ENCODE peak calls at places on chromosomes 16 and 17, in four cellular contexts. X is body of pancreas, L is AG09309, B is IMR-90. M is an unnamed sample.

GRCh38 chr17:850828-851759 is 68.9 kb downstream of the MRM3 start:
- DNase-seq in X (no peak), L (no peak), B (peak), M (peak)

GRCh38 chr16:21158208-21159110 is at the start of gene LDAF1:
- DNase-seq in X (peak), L (no peak), B (peak), M (peak)

GRCh38 chr17:42313773-42314566 is 25.7 kb downstream of the STAT5A start:
- DNase-seq in X (no peak), L (no peak), B (no peak), M (peak)

GRCh38 chr16:56295739-56296527 is 104.6 kb downstream of the GNAO1 start:
- DNase-seq in X (no peak), L (no peak), B (no peak), M (no peak)

GRCh38 chr17:69607162-69607834 is 192.8 kb downstream of the MAP2K6 start:
- DNase-seq in X (peak), L (peak), B (peak), M (peak)

GRCh38 chr16:11604783-11605563 is 18.3 kb upstream of the LITAF start:
- DNase-seq in X (peak), L (no peak), B (peak), M (peak)

GRCh38 chr17:47695664-47696376 is 1.9 kb downstream of the TBKBP1 start:
- DNase-seq in X (no peak), L (no peak), B (no peak), M (no peak)

GRCh38 chr17:32836527-32836926 is 40.4 kb downstream of the MYO1D start:
- DNase-seq in X (no peak), L (no peak), B (no peak), M (no peak)

GRCh38 chr16:31094088-31094423 is 541 bp downstream of the VKORC1 start:
- DNase-seq in X (peak), L (no peak), B (no peak), M (no peak)

GRCh38 chr16:54231336-54231735 is 55.3 kb downstream of the IRX3 start:
- DNase-seq in X (no peak), L (no peak), B (no peak), M (no peak)

GRCh38 chr16:17205279-17206139 is 265.3 kb downstream of the XYLT1 start:
- DNase-seq in X (peak), L (peak), B (peak), M (peak)

GRCh38 chr16:52035406-52035805 is 511.5 kb downstream of the TOX3 start:
- DNase-seq in X (no peak), L (no peak), B (no peak), M (no peak)

GRCh38 chr17:7107012-7107754 is 7.4 kb downstream of the ASGR2 start:
- DNase-seq in X (no peak), L (no peak), B (no peak), M (no peak)

GRCh38 chr17:59366040-59366757 is 34.7 kb downstream of the YPEL2 start:
- DNase-seq in X (peak), L (no peak), B (no peak), M (no peak)

GRCh38 chr17:45129940-45130639 is 2.2 kb downstream of the PLCD3 start:
- DNase-seq in X (no peak), L (no peak), B (peak), M (no peak)

GRCh38 chr17:2947996-2948550 is 115.3 kb downstream of the OR1D5 start:
- DNase-seq in X (no peak), L (no peak), B (no peak), M (no peak)

GRCh38 chr16:66928702-66929388 is 3.5 kb upstream of the RRAD start:
- DNase-seq in X (no peak), L (no peak), B (peak), M (peak)

GRCh38 chr17:29764217-29764616 is 141.5 kb upstream of the CORO6 start:
- DNase-seq in X (no peak), L (no peak), B (no peak), M (no peak)

GRCh38 chr17:36945959-36946725 is 2.6 kb upstream of the AATF start:
- DNase-seq in X (no peak), L (no peak), B (no peak), M (no peak)

GRCh38 chr16:1430759-1431496 is at the start of gene PERCC1:
- DNase-seq in X (no peak), L (no peak), B (no peak), M (no peak)

GRCh38 chr17:39867084-39867890 is 715 bp upstream of the ZPBP2 start:
- DNase-seq in X (no peak), L (no peak), B (no peak), M (no peak)

GRCh38 chr16:49693445-49693844 is 162.5 kb downstream of the ZNF423 start:
- DNase-seq in X (no peak), L (no peak), B (no peak), M (no peak)

GRCh38 chr16:85652431-85653221 is 36.1 kb downstream of the GINS2 start:
- DNase-seq in X (peak), L (no peak), B (peak), M (peak)

GRCh38 chr16:67652578-67653130 is 7.4 kb downstream of the ACD start:
- DNase-seq in X (no peak), L (no peak), B (no peak), M (no peak)

GRCh38 chr16:67236551-67237395 is 9.8 kb downstream of the TMEM208 start:
- DNase-seq in X (no peak), L (no peak), B (peak), M (peak)

GRCh38 chr17:19648475-19649406 is at the start of gene ALDH3A2:
- DNase-seq in X (peak), L (peak), B (peak), M (peak)
- TF ChIP-seq CTCF in X (no peak), L (peak), B (no peak), M (no peak)

DNA sequence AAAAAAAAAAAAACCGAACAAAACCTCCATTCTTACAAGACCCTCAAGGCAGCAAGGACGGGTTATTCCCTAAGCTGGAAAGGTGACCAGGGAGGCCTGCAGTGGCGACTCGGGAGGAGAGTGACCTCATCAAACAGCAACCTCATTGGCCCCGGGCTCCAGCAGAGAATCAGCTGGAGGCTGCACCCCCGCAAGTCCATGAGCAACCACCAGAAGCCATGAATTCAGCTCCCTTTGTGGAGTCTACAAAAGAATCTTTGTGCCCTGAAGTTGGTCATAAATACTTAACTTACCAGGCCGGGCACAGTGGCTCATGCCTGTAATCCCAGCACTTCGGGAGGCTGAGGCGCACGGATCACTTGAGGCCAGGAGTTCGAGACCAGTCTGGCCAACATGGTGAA is 80.9 kb upstream of the CREBBP start:
- DNase-seq in X (peak), L (no peak), B (peak), M (peak)
- H3K4me3 ChIP-seq in X (no peak), L (peak), B (no peak), M (no peak)

DNA sequence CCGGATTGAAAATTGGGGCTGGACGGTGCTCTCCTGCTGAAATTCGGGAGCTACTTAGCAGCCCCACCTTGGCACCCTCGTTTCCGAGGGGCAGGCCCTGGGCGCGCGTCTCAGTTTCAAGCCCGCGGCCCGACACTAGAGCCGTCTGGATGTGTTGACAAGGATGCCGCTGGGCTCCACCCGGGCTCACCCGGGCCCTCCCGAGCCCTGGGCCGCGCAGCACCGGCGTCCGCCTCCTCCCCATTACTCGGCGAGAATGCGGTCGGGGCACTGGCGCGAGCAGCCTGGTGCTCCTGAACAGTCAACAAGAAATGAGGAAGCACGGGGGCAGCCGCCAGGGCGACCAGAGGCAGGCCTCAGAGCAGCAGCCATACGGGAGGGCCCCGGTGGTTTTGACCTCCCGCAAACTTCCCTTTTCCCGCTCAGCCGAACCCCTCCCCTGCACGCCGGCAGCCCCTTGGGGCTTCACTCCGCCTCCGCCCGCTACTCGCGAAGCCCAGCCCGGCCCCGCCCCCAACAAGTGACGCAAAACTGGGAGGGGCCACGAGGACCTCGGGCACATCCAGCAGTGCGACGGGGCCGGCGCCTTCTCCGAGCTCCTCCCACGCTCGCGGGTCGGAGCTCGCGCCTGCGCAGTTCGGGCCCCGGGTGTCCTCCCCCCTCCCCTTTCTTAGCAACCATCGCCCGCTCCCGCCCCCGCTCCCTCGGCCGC is 447 bp upstream of the SEC14L1 start:
- DNase-seq in X (peak), L (peak), B (peak), M (peak)
- TF ChIP-seq CTCF in X (no peak), L (no peak), B (no peak), M (no peak)

GRCh38 chr17:4583796-4584124 is 569 bp upstream of the SMTNL2 start:
- DNase-seq in X (no peak), L (no peak), B (no peak), M (no peak)
- H3K4me3 ChIP-seq in X (no peak), L (no peak), B (no peak), M (no peak)

GRCh38 chr17:64145751-64146417 is 15.9 kb upstream of the ERN1 start:
- DNase-seq in X (peak), L (peak), B (peak), M (peak)
- TF ChIP-seq CTCF in X (no peak), L (no peak), B (no peak), M (no peak)

GRCh38 chr16:16021988-16022682 is 72.7 kb downstream of the ABCC1 start:
- DNase-seq in X (peak), L (peak), B (peak), M (peak)
- H3K4me3 ChIP-seq in X (no peak), L (no peak), B (no peak), M (no peak)

GRCh38 chr16:3766177-3766576 is 48.9 kb upstream of the TRAP1 start:
- DNase-seq in X (no peak), L (no peak), B (no peak), M (no peak)

GRCh38 chr16:3764409-3764808 is 47.1 kb upstream of the TRAP1 start:
- DNase-seq in X (no peak), L (no peak), B (no peak), M (no peak)

GRCh38 chr16:3769942-3770341 is 52.6 kb upstream of the TRAP1 start:
- DNase-seq in X (no peak), L (no peak), B (no peak), M (no peak)

GRCh38 chr16:3769013-3769412 is 51.7 kb upstream of the TRAP1 start:
- DNase-seq in X (no peak), L (no peak), B (no peak), M (no peak)

GRCh38 chr16:3767333-3767977 is 50.1 kb upstream of the TRAP1 start:
- DNase-seq in X (no peak), L (no peak), B (no peak), M (no peak)
- TF ChIP-seq CTCF in X (no peak), L (no peak), B (no peak), M (no peak)

DNA sequence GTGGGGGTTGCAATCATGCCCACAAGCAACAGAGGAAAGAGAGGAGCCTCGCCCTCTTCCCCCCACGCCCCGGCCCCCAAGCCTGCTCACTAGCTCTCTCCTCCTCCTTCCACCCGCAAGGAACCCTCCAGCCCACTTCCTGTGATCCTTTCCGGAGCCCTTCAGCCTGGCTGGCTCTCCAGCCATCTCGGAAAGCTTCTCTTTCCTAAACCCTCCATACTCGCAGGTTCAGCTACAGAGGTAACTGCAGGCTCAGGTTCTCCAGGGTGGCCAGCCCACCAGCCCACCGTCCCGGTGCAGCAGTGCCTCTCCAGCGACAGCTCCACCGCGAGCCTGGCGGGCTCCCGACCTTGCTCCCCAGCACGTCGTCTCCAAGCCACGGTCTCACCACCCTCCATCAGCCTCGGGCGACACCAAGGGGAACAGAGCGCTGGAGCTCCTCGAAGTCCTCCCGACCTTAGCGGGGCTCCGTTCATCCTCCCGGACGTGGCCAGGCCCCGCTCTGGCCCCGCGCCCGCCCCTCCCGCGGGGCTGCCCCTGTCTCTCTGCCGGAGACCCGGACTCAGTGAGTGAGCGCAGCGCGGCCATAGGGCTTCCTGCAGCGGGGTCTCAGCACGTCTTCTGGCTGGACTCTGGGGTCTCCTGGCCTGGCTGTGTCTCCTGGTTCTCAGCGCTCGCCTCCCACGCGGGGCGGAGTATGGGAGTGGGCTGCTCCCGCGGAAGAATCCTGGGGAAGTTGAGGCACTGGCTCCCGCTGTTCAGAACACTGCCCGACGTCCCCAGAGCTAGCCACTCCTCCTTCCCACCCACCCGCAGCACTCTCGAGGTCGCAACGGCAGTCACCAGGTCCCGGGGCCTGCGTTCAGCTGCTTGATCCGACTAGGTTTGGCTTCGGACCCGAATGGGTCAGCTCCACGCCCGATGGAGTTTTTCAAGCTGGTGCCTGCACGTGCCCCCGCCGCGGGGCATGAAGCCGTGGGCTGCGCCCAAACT is 12.8 kb upstream of the ODF4 start:
- DNase-seq in X (peak), L (no peak), B (no peak), M (peak)
- H3K4me3 ChIP-seq in X (peak), L (peak), B (peak), M (peak)